ENCODE peak calls at places on chromosomes 12 and 14, in ten cellular contexts. A is A549, E is cardiac fibroblast, D is heart right ventricle, F is HCT116, P is HFF-Myc, G is IMR-90, R is mucosa of descending colon, B is stomach, C is astrocyte of the spinal cord. N is an unnamed sample.

GRCh38 chr14:60561845-60562746 is 53.1 kb downstream of the SIX6 start:
- DNase-seq in A (peak; percentile 81), E (peak; percentile 87), D (peak; percentile 27), F (peak; percentile 81), P (peak; percentile 52), G (peak; percentile 82), R (no peak), B (peak; percentile 44), C (peak; percentile 80), N (peak; percentile 64)

GRCh38 chr14:65065719-65066118 is 36.6 kb downstream of the MAX start:
- DNase-seq in A (no peak), E (no peak), D (no peak), F (no peak), P (no peak), G (no peak), R (no peak), B (no peak), C (no peak), N (no peak)

GRCh38 chr14:93375673-93376156 is 28.7 kb downstream of the COX8C start:
- DNase-seq in A (no peak), E (no peak), D (no peak), F (no peak), P (no peak), G (no peak), R (no peak), B (no peak), C (no peak), N (no peak)

GRCh38 chr14:22887260-22887989 is 4.4 kb downstream of the REM2 start:
- DNase-seq in A (peak; percentile 91), E (peak; percentile 83), D (no peak), F (peak; percentile 92), P (no peak), G (peak; percentile 75), R (peak; percentile 58), B (peak; percentile 78), C (peak; percentile 83), N (peak; percentile 86)

GRCh38 chr14:44700184-44700583 is 193.1 kb upstream of the FSCB start:
- DNase-seq in A (no peak), E (peak; percentile 25), D (no peak), F (no peak), P (no peak), G (peak; percentile 52), R (no peak), B (no peak), C (peak; percentile 37), N (peak; percentile 28)

GRCh38 chr12:116381744-116382455 is 104.4 kb upstream of the MED13L start:
- DNase-seq in A (peak; percentile 95), E (peak; percentile 98), D (no peak), F (no peak), P (peak; percentile 94), G (peak; percentile 98), R (no peak), B (no peak), C (peak; percentile 98), N (peak; percentile 93)

GRCh38 chr14:64550539-64551333 is 975 bp downstream of the PPP1R36 start:
- DNase-seq in A (no peak), E (no peak), D (no peak), F (no peak), P (no peak), G (no peak), R (no peak), B (no peak), C (no peak), N (no peak)

GRCh38 chr14:37179896-37180502 is 7.6 kb upstream of the SLC25A21 start:
- DNase-seq in A (peak; percentile 16), E (peak; percentile 61), D (no peak), F (no peak), P (no peak), G (peak; percentile 86), R (no peak), B (no peak), C (no peak), N (no peak)

GRCh38 chr14:32938719-32939253 is at the start of gene NPAS3:
- DNase-seq in A (no peak), E (no peak), D (no peak), F (no peak), P (no peak), G (no peak), R (peak; percentile 36), B (no peak), C (no peak), N (no peak)

GRCh38 chr12:115312901-115313300 is 628.9 kb upstream of the TBX3 start:
- DNase-seq in A (no peak), E (no peak), D (no peak), F (no peak), P (no peak), G (no peak), R (no peak), B (no peak), C (no peak), N (no peak)

DNA sequence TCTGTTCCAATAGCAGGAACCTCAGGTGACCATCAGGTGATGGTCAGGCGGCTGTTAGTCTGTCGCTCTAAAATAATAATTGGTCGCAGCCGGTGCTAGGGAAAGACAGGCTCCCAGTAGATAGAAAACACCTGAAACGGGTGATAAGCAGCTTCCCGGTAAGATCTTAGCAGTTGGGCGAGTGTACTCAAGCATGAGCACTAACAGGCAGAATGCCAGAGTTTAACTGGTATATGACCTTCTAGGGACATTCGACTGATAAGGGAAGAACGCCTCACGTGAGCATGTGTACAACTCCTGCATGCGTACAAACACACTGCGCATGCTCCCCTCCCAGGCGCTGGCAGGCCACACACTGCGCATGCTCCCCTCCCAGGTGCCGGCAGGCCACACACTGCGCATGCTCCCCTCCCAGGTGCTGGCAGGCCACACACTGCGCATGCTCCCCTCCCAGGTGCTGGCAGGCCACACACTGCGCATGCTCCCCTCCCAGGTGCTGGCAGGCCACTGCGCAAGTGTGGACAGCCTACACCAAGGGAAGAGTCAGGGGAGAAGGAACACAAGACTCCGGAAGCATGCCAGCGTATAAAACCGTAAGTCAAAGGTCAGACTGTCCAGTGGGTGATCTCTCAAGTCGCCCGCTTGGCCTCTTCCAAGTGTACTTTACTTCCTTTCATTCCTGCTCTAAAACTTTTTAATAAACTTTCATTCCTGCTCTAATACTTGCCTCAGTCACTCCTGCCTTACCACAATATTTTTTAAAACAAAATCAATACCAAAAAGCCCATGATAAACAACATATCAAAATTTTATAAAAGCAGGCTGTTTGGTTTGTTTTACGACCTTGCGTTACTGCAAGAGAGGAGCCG is 24.5 kb downstream of the GPRC5D start:
- DNase-seq in A (peak; percentile 96), E (peak; percentile 73), D (peak; percentile 53), F (peak; percentile 90), P (no peak), G (peak; percentile 45), R (peak; percentile 94), B (peak; percentile 94), C (peak; percentile 46), N (peak; percentile 93)
- H3K4me3 ChIP-seq in A (peak overlapping the region; percentile 74), E (peak overlapping the region; percentile 41), D (no peak overlapping the region), F (peak overlapping the region; percentile 68), P (peak overlapping the region; percentile 29), G (peak overlapping the region; percentile 31), R (no peak overlapping the region), B (peak overlapping the region; percentile 46), C (peak overlapping the region; percentile 35), N (peak overlapping the region; percentile 60)

GRCh38 chr12:62642509-62642908 is 175.9 kb downstream of the MON2 start:
- DNase-seq in A (no peak), E (no peak), D (no peak), F (no peak), P (no peak), G (no peak), R (no peak), B (no peak), C (no peak), N (no peak)

GRCh38 chr12:62643470-62643869 is 176.8 kb downstream of the MON2 start:
- DNase-seq in A (no peak), E (peak; percentile 60), D (no peak), F (no peak), P (no peak), G (peak; percentile 10), R (no peak), B (no peak), C (no peak), N (no peak)

GRCh38 chr12:62635630-62636029 is 169.0 kb downstream of the MON2 start:
- DNase-seq in A (no peak), E (no peak), D (no peak), F (no peak), P (no peak), G (no peak), R (no peak), B (no peak), C (no peak), N (no peak)

GRCh38 chr12:62637679-62638078 is 171.1 kb downstream of the MON2 start:
- DNase-seq in A (no peak), E (no peak), D (no peak), F (no peak), P (no peak), G (no peak), R (no peak), B (no peak), C (no peak), N (no peak)

GRCh38 chr12:62640910-62641448 is 174.4 kb downstream of the MON2 start:
- DNase-seq in A (peak; percentile 49), E (peak; percentile 72), D (no peak), F (no peak), P (peak; percentile 45), G (peak; percentile 68), R (no peak), B (no peak), C (peak; percentile 56), N (peak; percentile 26)
- TF ChIP-seq CTCF in A (no peak), E (no peak), D (no peak), F (no peak), P (no peak), G (no peak), R (no peak), B (no peak), C (no peak), N (no peak)

DNA sequence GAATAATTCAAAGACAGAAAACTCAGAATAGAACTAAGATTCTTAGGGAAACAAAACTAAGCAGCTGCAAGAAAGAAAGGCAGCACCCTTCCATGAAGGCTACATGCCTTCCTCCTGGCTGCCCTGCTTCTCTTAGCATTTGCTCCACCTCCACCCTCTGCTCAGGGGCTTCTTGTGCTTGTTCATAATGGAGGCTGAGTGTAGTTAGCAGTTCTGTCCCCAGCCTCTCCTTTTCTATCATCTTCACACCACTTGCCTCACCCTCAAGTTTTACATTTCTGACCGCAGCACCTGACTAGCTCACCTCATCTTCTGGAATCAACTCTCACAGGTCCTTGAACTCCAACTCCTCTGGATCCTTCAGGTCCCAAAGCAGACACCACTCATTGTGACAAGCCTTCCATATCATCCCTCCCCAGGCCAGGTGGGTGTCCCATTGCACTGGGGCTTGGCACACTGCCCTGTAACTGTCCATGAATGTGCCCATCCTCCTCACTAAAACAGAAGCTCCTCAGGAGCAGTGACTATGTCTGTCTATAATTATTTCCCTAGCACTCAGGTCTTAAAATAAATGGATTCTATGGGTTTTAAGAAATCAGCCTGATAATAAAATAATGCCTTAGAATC is 139.1 kb downstream of the TMTC1 start:
- DNase-seq in A (no peak), E (no peak), D (no peak), F (no peak), P (no peak), G (no peak), R (no peak), B (no peak), C (no peak), N (no peak)
- H3K4me3 ChIP-seq in A (no peak overlapping the region), E (no peak overlapping the region), D (no peak overlapping the region), F (no peak overlapping the region), P (no peak overlapping the region), G (no peak overlapping the region), R (no peak overlapping the region), B (no peak overlapping the region), C (no peak overlapping the region), N (no peak overlapping the region)

GRCh38 chr12:91382081-91382543 is 199.5 kb upstream of the DCN start:
- DNase-seq in A (peak; percentile 75), E (peak; percentile 88), D (peak; percentile 89), F (peak; percentile 66), P (peak; percentile 63), G (peak; percentile 80), R (peak; percentile 83), B (peak; percentile 87), C (peak; percentile 86), N (peak; percentile 84)
- TF ChIP-seq CTCF in A (peak; percentile 92), E (peak; percentile 81), D (peak; percentile 94), F (peak; percentile 82), P (peak; percentile 90), G (peak; percentile 90), R (peak; percentile 59), B (peak; percentile 64), C (peak; percentile 83), N (peak; percentile 90)